ENCODE peak calls at places on chromosomes 13 and 19, in ten cellular contexts. U is stimulated activated naive CD4-positive, alpha-beta T cell treated with Interleukin-2 at 50 U/mL for 16 hours; L is AG10803; Y is caudate nucleus; E is DMS 273 treated with DMSO at 0.1 percent for 48 hours; O is tibial nerve; G is heart right ventricle; X is NCI-H460; P is left colon; F is AG08396. Z is an unnamed sample.

GRCh38 chr19:56821209-56821608 is 19.3 kb downstream of the PEG3 start:
- DNase-seq in O (no peak), P (no peak), F (no peak), G (no peak), U (no peak), L (no peak), X (no peak), E (no peak), Y (no peak), Z (no peak)

GRCh38 chr19:30373593-30373992 is 1.4 kb downstream of the ZNF536 start:
- DNase-seq in L (no peak), G (no peak), O (no peak), E (no peak), Y (no peak), P (no peak), X (no peak), F (no peak), U (no peak), Z (no peak)

GRCh38 chr13:103466761-103467160 is 400.5 kb upstream of the SLC10A2 start:
- DNase-seq in Y (no peak), E (no peak), U (no peak), P (no peak), G (no peak), O (no peak), X (no peak), F (no peak), L (no peak), Z (no peak)

GRCh38 chr19:17932485-17933338 is at the start of gene CCDC124:
- DNase-seq in Y (peak), P (peak), G (peak), L (peak), F (peak), U (peak), E (peak), O (peak), X (peak), Z (peak)

GRCh38 chr19:47564081-47564480 is 8.9 kb downstream of the ZNF541 start:
- DNase-seq in X (no peak), Y (no peak), E (no peak), U (no peak), L (no peak), O (no peak), P (peak), F (no peak), G (no peak), Z (no peak)

GRCh38 chr19:42403586-42403985 is 13.5 kb upstream of the CNFN start:
- DNase-seq in F (no peak), E (no peak), O (no peak), Y (no peak), X (no peak), P (no peak), L (no peak), G (no peak), U (no peak), Z (no peak)

GRCh38 chr13:32501058-32501457 is 37.5 kb downstream of the N4BP2L2 start:
- DNase-seq in O (no peak), F (no peak), Y (no peak), U (no peak), E (no peak), L (no peak), X (no peak), P (no peak), G (no peak), Z (no peak)

GRCh38 chr13:85241045-85241444 is 558.2 kb downstream of the SLITRK6 start:
- DNase-seq in L (no peak), X (no peak), Y (no peak), U (no peak), P (no peak), F (no peak), E (no peak), O (no peak), G (no peak), Z (no peak)

GRCh38 chr19:1255186-1256161 is 7.1 kb downstream of the MIDN start:
- DNase-seq in E (no peak), P (no peak), X (no peak), L (no peak), Y (peak), U (no peak), F (no peak), O (no peak), G (no peak), Z (no peak)

GRCh38 chr19:50537769-50538230 is 24.1 kb upstream of the ASPDH start:
- DNase-seq in O (peak), X (peak), E (peak), G (peak), P (peak), U (peak), F (peak), Y (peak), L (peak), Z (peak)

GRCh38 chr19:56712609-56713008 is 41.1 kb upstream of the ZNF835 start:
- DNase-seq in G (no peak), P (no peak), U (no peak), O (no peak), Y (peak), X (no peak), E (no peak), F (no peak), L (no peak), Z (no peak)

GRCh38 chr13:110305949-110306339 is 1.0 kb downstream of the COL4A1 start:
- DNase-seq in U (no peak), E (no peak), P (no peak), L (peak), Y (no peak), X (no peak), O (no peak), F (no peak), G (no peak), Z (no peak)

GRCh38 chr13:112928958-112929777 is 39.8 kb upstream of the MCF2L start:
- DNase-seq in O (no peak), L (peak), P (peak), F (peak), Y (no peak), X (no peak), E (no peak), G (peak), U (no peak), Z (no peak)

GRCh38 chr13:104847863-104848262 is 1687.6 kb downstream of the EFNB2 start:
- DNase-seq in L (no peak), G (no peak), P (no peak), E (no peak), O (no peak), F (no peak), X (no peak), U (no peak), Y (no peak), Z (no peak)

GRCh38 chr13:21047591-21048282 is 13.6 kb downstream of the LATS2 start:
- DNase-seq in U (no peak), O (no peak), E (no peak), Y (no peak), X (no peak), P (no peak), F (no peak), L (peak), G (no peak), Z (no peak)

GRCh38 chr13:81302125-81302524 is 961.2 kb upstream of the SPRY2 start:
- DNase-seq in L (no peak), F (no peak), X (no peak), G (no peak), Y (no peak), P (no peak), U (no peak), E (no peak), O (no peak), Z (no peak)

GRCh38 chr13:50519866-50520265 is 323.6 kb downstream of the DLEU7 start:
- DNase-seq in F (no peak), X (no peak), L (no peak), E (no peak), G (no peak), U (no peak), O (no peak), Y (no peak), P (no peak), Z (no peak)

GRCh38 chr13:19658192-19658591 is 24.7 kb downstream of the MPHOSPH8 start:
- DNase-seq in X (no peak), P (no peak), Y (no peak), O (no peak), L (peak), E (no peak), U (no peak), F (no peak), G (no peak), Z (no peak)

GRCh38 chr13:111537115-111537728 is 216.8 kb downstream of the TEX29 start:
- DNase-seq in L (no peak), G (no peak), U (no peak), O (no peak), E (no peak), F (no peak), P (peak), Y (no peak), X (no peak), Z (no peak)

GRCh38 chr13:44498969-44499368 is 77.2 kb downstream of the TSC22D1 start:
- DNase-seq in P (no peak), L (peak), F (no peak), E (no peak), G (no peak), Y (no peak), X (no peak), U (no peak), O (no peak), Z (no peak)

GRCh38 chr19:42514449-42514848 is 13.8 kb downstream of the CEACAM1 start:
- DNase-seq in Y (no peak), O (no peak), G (no peak), F (no peak), P (no peak), U (no peak), E (no peak), L (no peak), X (no peak), Z (no peak)

GRCh38 chr13:113766035-113766800 is 7.2 kb downstream of the TMEM255B start:
- DNase-seq in E (no peak), F (no peak), O (no peak), X (no peak), G (no peak), Y (no peak), P (no peak), L (no peak), U (no peak), Z (no peak)

Z was measured in Panc1.